ENCODE peak calls at places on chromosomes 13 and 19, in four cellular contexts. One of them, this sample, is unnamed.

GRCh38 chr19:50384685-50385535 is 763 bp downstream of the POLD1 start:
- DNase-seq in Calu3: no peak
- DNase-seq in ascending aorta: no peak
- DNase-seq in BE2C: no peak
- DNase-seq in this sample: no peak

GRCh38 chr19:8459520-8460260 is 14.9 kb downstream of the HNRNPM start:
- DNase-seq in Calu3: no peak
- DNase-seq in ascending aorta: no peak
- DNase-seq in BE2C: no peak
- DNase-seq in this sample: no peak

GRCh38 chr13:20633802-20634201 is 66.8 kb downstream of the IFT88 start:
- DNase-seq in Calu3: no peak
- DNase-seq in ascending aorta: no peak
- DNase-seq in BE2C: no peak
- DNase-seq in this sample: no peak

GRCh38 chr13:73274147-73274546 is 215.3 kb downstream of the KLF5 start:
- DNase-seq in Calu3: no peak
- DNase-seq in ascending aorta: no peak
- DNase-seq in BE2C: no peak
- DNase-seq in this sample: no peak

GRCh38 chr13:60139272-60139671 is 24.5 kb downstream of the DIAPH3 start:
- DNase-seq in Calu3: no peak
- DNase-seq in ascending aorta: no peak
- DNase-seq in BE2C: no peak
- DNase-seq in this sample: no peak

GRCh38 chr19:58581227-58582141 is 8.3 kb upstream of the MZF1 start:
- DNase-seq in Calu3: no peak
- DNase-seq in ascending aorta: peak
- DNase-seq in BE2C: no peak
- DNase-seq in this sample: peak

GRCh38 chr19:46609511-46610412 is 8.6 kb downstream of the CALM3 start:
- DNase-seq in Calu3: no peak
- DNase-seq in ascending aorta: peak
- DNase-seq in BE2C: no peak
- DNase-seq in this sample: peak

GRCh38 chr13:39410089-39410901 is 192.7 kb downstream of the LHFPL6 start:
- DNase-seq in Calu3: no peak
- DNase-seq in ascending aorta: no peak
- DNase-seq in BE2C: no peak
- DNase-seq in this sample: no peak